ENCODE peak calls at places on chromosome 10, in five cellular contexts. One of them, this sample, is unnamed.

GRCh38 chr10:53403688-53404087 is 631.1 kb upstream of the MBL2 start:
- DNase-seq in NCI-H460: no peak
- DNase-seq in WERI-Rb-1: no peak
- DNase-seq in neural progenitor cell: no peak
- DNase-seq in HCT116: no peak
- DNase-seq in this sample: peak

GRCh38 chr10:15433850-15434537 is 62.9 kb upstream of the FAM171A1 start:
- DNase-seq in NCI-H460: peak
- DNase-seq in WERI-Rb-1: no peak
- DNase-seq in neural progenitor cell: peak
- DNase-seq in HCT116: peak
- DNase-seq in this sample: peak

GRCh38 chr10:110420401-110421193 is 77.1 kb upstream of the DUSP5 start:
- DNase-seq in NCI-H460: no peak
- DNase-seq in WERI-Rb-1: no peak
- DNase-seq in neural progenitor cell: no peak
- DNase-seq in HCT116: no peak
- DNase-seq in this sample: peak

GRCh38 chr10:113997428-113997827 is 46.2 kb upstream of the ADRB1 start:
- DNase-seq in NCI-H460: no peak
- DNase-seq in WERI-Rb-1: no peak
- DNase-seq in neural progenitor cell: no peak
- DNase-seq in HCT116: no peak
- DNase-seq in this sample: no peak

GRCh38 chr10:92690211-92691041 is 671 bp downstream of the HHEX start:
- DNase-seq in NCI-H460: peak
- DNase-seq in WERI-Rb-1: no peak
- DNase-seq in neural progenitor cell: peak
- DNase-seq in HCT116: peak
- DNase-seq in this sample: peak

GRCh38 chr10:19570991-19571390 is 245.2 kb upstream of the PLXDC2 start:
- DNase-seq in NCI-H460: no peak
- DNase-seq in WERI-Rb-1: no peak
- DNase-seq in neural progenitor cell: no peak
- DNase-seq in HCT116: no peak
- DNase-seq in this sample: peak

GRCh38 chr10:69490876-69491275 is 39.6 kb downstream of the TSPAN15 start:
- DNase-seq in NCI-H460: no peak
- DNase-seq in WERI-Rb-1: no peak
- DNase-seq in neural progenitor cell: no peak
- DNase-seq in HCT116: no peak
- DNase-seq in this sample: no peak

GRCh38 chr10:44971419-44971818 is 7.2 kb downstream of the DEPP1 start:
- DNase-seq in NCI-H460: no peak
- DNase-seq in WERI-Rb-1: no peak
- DNase-seq in neural progenitor cell: no peak
- DNase-seq in HCT116: no peak
- DNase-seq in this sample: no peak

GRCh38 chr10:14774797-14775196 is at the start of gene FAM107B:
- DNase-seq in NCI-H460: no peak
- DNase-seq in WERI-Rb-1: no peak
- DNase-seq in neural progenitor cell: no peak
- DNase-seq in HCT116: no peak
- DNase-seq in this sample: no peak

GRCh38 chr10:14009315-14010082 is 321.2 kb downstream of the FRMD4A start:
- DNase-seq in NCI-H460: no peak
- DNase-seq in WERI-Rb-1: no peak
- DNase-seq in neural progenitor cell: no peak
- DNase-seq in HCT116: no peak
- DNase-seq in this sample: peak

GRCh38 chr10:43981696-43982095 is 333.0 kb upstream of the ZNF32 start:
- DNase-seq in NCI-H460: no peak
- DNase-seq in WERI-Rb-1: no peak
- DNase-seq in neural progenitor cell: no peak
- DNase-seq in HCT116: no peak
- DNase-seq in this sample: no peak

This sample was measured in iris pigment epithelial cell.